ENCODE peak calls at places on chromosomes 1 and 21, in seven cellular contexts. One of them, this sample, is unnamed. For H3K4me1, the result is how much of the 10 kb centered on the place peaks cover.

GRCh38 chr1:202283379-202283844 is 58.3 kb downstream of the UBE2T start:
- DNase-seq in aorta: no peak
- DNase-seq in right lobe of liver: no peak
- DNase-seq in cardiac muscle cell: peak
- DNase-seq in CD8-positive, alpha-beta memory T cell: no peak
- DNase-seq in stomach: no peak
- DNase-seq in iPS DF 6.9: no peak
- DNase-seq in this sample: no peak

GRCh38 chr1:170131984-170132383 is 13.8 kb upstream of the NTMT2 start:
- DNase-seq in aorta: no peak
- DNase-seq in CD8-positive, alpha-beta memory T cell: no peak
- DNase-seq in right lobe of liver: no peak
- DNase-seq in cardiac muscle cell: no peak
- DNase-seq in stomach: no peak
- DNase-seq in iPS DF 6.9: no peak
- DNase-seq in this sample: no peak

GRCh38 chr1:28592314-28593071 is 428 bp downstream of the RAB42 start:
- DNase-seq in stomach: peak
- DNase-seq in iPS DF 6.9: no peak
- DNase-seq in right lobe of liver: no peak
- DNase-seq in aorta: peak
- DNase-seq in cardiac muscle cell: no peak
- DNase-seq in CD8-positive, alpha-beta memory T cell: no peak
- DNase-seq in this sample: no peak

GRCh38 chr1:26862781-26863676 is at the start of gene SFN:
- DNase-seq in CD8-positive, alpha-beta memory T cell: peak
- DNase-seq in aorta: no peak
- DNase-seq in right lobe of liver: no peak
- DNase-seq in cardiac muscle cell: no peak
- DNase-seq in stomach: peak
- DNase-seq in iPS DF 6.9: no peak
- DNase-seq in this sample: peak

GRCh38 chr1:236030572-236030971 is 34.3 kb downstream of the NID1 start:
- DNase-seq in aorta: no peak
- DNase-seq in stomach: no peak
- DNase-seq in cardiac muscle cell: no peak
- DNase-seq in CD8-positive, alpha-beta memory T cell: no peak
- DNase-seq in right lobe of liver: no peak
- DNase-seq in iPS DF 6.9: no peak
- DNase-seq in this sample: no peak

GRCh38 chr1:37811027-37811655 is 3.1 kb upstream of the YRDC start:
- DNase-seq in right lobe of liver: peak
- DNase-seq in iPS DF 6.9: peak
- DNase-seq in aorta: peak
- DNase-seq in CD8-positive, alpha-beta memory T cell: peak
- DNase-seq in cardiac muscle cell: peak
- DNase-seq in stomach: peak
- DNase-seq in this sample: peak

GRCh38 chr21:16678479-16678878 is 834.4 kb upstream of the CXADR start:
- DNase-seq in stomach: no peak
- DNase-seq in right lobe of liver: no peak
- DNase-seq in cardiac muscle cell: peak
- DNase-seq in aorta: no peak
- DNase-seq in CD8-positive, alpha-beta memory T cell: no peak
- DNase-seq in iPS DF 6.9: no peak
- DNase-seq in this sample: no peak

GRCh38 chr1:1318131-1318652 is 6.3 kb downstream of the INTS11 start:
- DNase-seq in aorta: peak
- DNase-seq in right lobe of liver: no peak
- DNase-seq in iPS DF 6.9: no peak
- DNase-seq in cardiac muscle cell: peak
- DNase-seq in stomach: peak
- DNase-seq in CD8-positive, alpha-beta memory T cell: no peak
- DNase-seq in this sample: no peak

GRCh38 chr1:94723899-94724298 is 96.3 kb upstream of the SLC44A3 start:
- DNase-seq in stomach: no peak
- DNase-seq in CD8-positive, alpha-beta memory T cell: no peak
- DNase-seq in right lobe of liver: no peak
- DNase-seq in cardiac muscle cell: peak
- DNase-seq in aorta: no peak
- DNase-seq in iPS DF 6.9: no peak
- DNase-seq in this sample: no peak

GRCh38 chr21:26684866-26685265 is 111.8 kb upstream of the CYYR1 start:
- DNase-seq in stomach: no peak
- DNase-seq in right lobe of liver: no peak
- DNase-seq in iPS DF 6.9: no peak
- DNase-seq in aorta: no peak
- DNase-seq in CD8-positive, alpha-beta memory T cell: no peak
- DNase-seq in cardiac muscle cell: no peak
- DNase-seq in this sample: no peak

GRCh38 chr21:16372546-16372945 is 642.8 kb downstream of the USP25 start:
- DNase-seq in cardiac muscle cell: no peak
- DNase-seq in stomach: no peak
- DNase-seq in CD8-positive, alpha-beta memory T cell: no peak
- DNase-seq in aorta: no peak
- DNase-seq in iPS DF 6.9: no peak
- DNase-seq in right lobe of liver: no peak
- DNase-seq in this sample: no peak

GRCh38 chr1:180065408-180065807 is 89.3 kb upstream of the QSOX1 start:
- DNase-seq in aorta: no peak
- DNase-seq in cardiac muscle cell: no peak
- DNase-seq in CD8-positive, alpha-beta memory T cell: no peak
- DNase-seq in right lobe of liver: no peak
- DNase-seq in stomach: no peak
- DNase-seq in iPS DF 6.9: no peak
- DNase-seq in this sample: no peak

GRCh38 chr1:93591291-93591832 is 90.3 kb downstream of the BCAR3 start:
- DNase-seq in aorta: no peak
- DNase-seq in right lobe of liver: no peak
- DNase-seq in cardiac muscle cell: no peak
- DNase-seq in iPS DF 6.9: no peak
- DNase-seq in CD8-positive, alpha-beta memory T cell: no peak
- DNase-seq in stomach: no peak
- DNase-seq in this sample: no peak

GRCh38 chr1:102852583-102852982 is 255.7 kb downstream of the COL11A1 start:
- DNase-seq in cardiac muscle cell: peak
- DNase-seq in stomach: no peak
- DNase-seq in aorta: no peak
- DNase-seq in right lobe of liver: no peak
- DNase-seq in CD8-positive, alpha-beta memory T cell: no peak
- DNase-seq in iPS DF 6.9: no peak
- DNase-seq in this sample: no peak

GRCh38 chr1:164443166-164443565 is 115.8 kb upstream of the PBX1 start:
- DNase-seq in CD8-positive, alpha-beta memory T cell: no peak
- DNase-seq in right lobe of liver: no peak
- DNase-seq in cardiac muscle cell: peak
- DNase-seq in aorta: no peak
- DNase-seq in iPS DF 6.9: no peak
- DNase-seq in stomach: no peak
- DNase-seq in this sample: no peak

GRCh38 chr1:21896652-21897532 is 40.2 kb downstream of the HSPG2 start:
- DNase-seq in stomach: peak
- DNase-seq in cardiac muscle cell: peak
- DNase-seq in right lobe of liver: peak
- DNase-seq in CD8-positive, alpha-beta memory T cell: no peak
- DNase-seq in iPS DF 6.9: no peak
- DNase-seq in aorta: peak
- DNase-seq in this sample: no peak

GRCh38 chr1:180365039-180365438 is 135.0 kb downstream of the LHX4 start:
- DNase-seq in stomach: no peak
- DNase-seq in aorta: no peak
- DNase-seq in right lobe of liver: no peak
- DNase-seq in iPS DF 6.9: no peak
- DNase-seq in CD8-positive, alpha-beta memory T cell: no peak
- DNase-seq in cardiac muscle cell: no peak
- DNase-seq in this sample: no peak

GRCh38 chr1:53541761-53542550 is 82.8 kb downstream of the DMRTB1 start:
- DNase-seq in right lobe of liver: peak
- DNase-seq in cardiac muscle cell: peak
- DNase-seq in aorta: peak
- DNase-seq in stomach: no peak
- DNase-seq in CD8-positive, alpha-beta memory T cell: peak
- DNase-seq in iPS DF 6.9: peak
- DNase-seq in this sample: peak

GRCh38 chr1:193320281-193320680 is 133.9 kb upstream of the B3GALT2 start:
- DNase-seq in CD8-positive, alpha-beta memory T cell: no peak
- DNase-seq in cardiac muscle cell: no peak
- DNase-seq in aorta: no peak
- DNase-seq in stomach: no peak
- DNase-seq in iPS DF 6.9: no peak
- DNase-seq in right lobe of liver: no peak
- DNase-seq in this sample: no peak

GRCh38 chr1:178310685-178311105 is 186.1 kb downstream of the CLEC20A start:
- DNase-seq in CD8-positive, alpha-beta memory T cell: no peak
- DNase-seq in cardiac muscle cell: peak
- DNase-seq in right lobe of liver: no peak
- DNase-seq in stomach: no peak
- DNase-seq in aorta: no peak
- DNase-seq in iPS DF 6.9: peak
- DNase-seq in this sample: no peak

GRCh38 chr1:67614511-67614934 is 70.5 kb upstream of the GADD45A start:
- DNase-seq in CD8-positive, alpha-beta memory T cell: no peak
- DNase-seq in iPS DF 6.9: no peak
- DNase-seq in stomach: no peak
- DNase-seq in cardiac muscle cell: peak
- DNase-seq in right lobe of liver: no peak
- DNase-seq in aorta: no peak
- DNase-seq in this sample: no peak

GRCh38 chr1:110148961-110149360 is 1.3 kb upstream of the SLC6A17 start:
- DNase-seq in aorta: no peak
- DNase-seq in right lobe of liver: no peak
- DNase-seq in CD8-positive, alpha-beta memory T cell: no peak
- DNase-seq in stomach: no peak
- DNase-seq in cardiac muscle cell: no peak
- DNase-seq in iPS DF 6.9: no peak
- DNase-seq in this sample: no peak

GRCh38 chr1:207815466-207815865 is 63.6 kb downstream of the CD46 start:
- DNase-seq in right lobe of liver: no peak
- DNase-seq in CD8-positive, alpha-beta memory T cell: no peak
- DNase-seq in aorta: no peak
- DNase-seq in iPS DF 6.9: no peak
- DNase-seq in stomach: no peak
- DNase-seq in cardiac muscle cell: no peak
- DNase-seq in this sample: peak
- H3K4me1 ChIP-seq in right lobe of liver: under half
- H3K4me1 ChIP-seq in CD8-positive, alpha-beta memory T cell: under half
- H3K4me1 ChIP-seq in aorta: under half
- H3K4me1 ChIP-seq in iPS DF 6.9: under half
- H3K4me1 ChIP-seq in stomach: half or more
- H3K4me1 ChIP-seq in cardiac muscle cell: under half
- H3K4me1 ChIP-seq in this sample: under half

GRCh38 chr1:9233942-9234222 is 692 bp upstream of the H6PD start:
- DNase-seq in aorta: no peak
- DNase-seq in cardiac muscle cell: no peak
- DNase-seq in right lobe of liver: no peak
- DNase-seq in stomach: no peak
- DNase-seq in iPS DF 6.9: no peak
- DNase-seq in CD8-positive, alpha-beta memory T cell: no peak
- DNase-seq in this sample: no peak
- H3K4me1 ChIP-seq in aorta: under half
- H3K4me1 ChIP-seq in cardiac muscle cell: under half
- H3K4me1 ChIP-seq in right lobe of liver: under half
- H3K4me1 ChIP-seq in stomach: half or more
- H3K4me1 ChIP-seq in iPS DF 6.9: under half
- H3K4me1 ChIP-seq in CD8-positive, alpha-beta memory T cell: under half
- H3K4me1 ChIP-seq in this sample: under half

DNA sequence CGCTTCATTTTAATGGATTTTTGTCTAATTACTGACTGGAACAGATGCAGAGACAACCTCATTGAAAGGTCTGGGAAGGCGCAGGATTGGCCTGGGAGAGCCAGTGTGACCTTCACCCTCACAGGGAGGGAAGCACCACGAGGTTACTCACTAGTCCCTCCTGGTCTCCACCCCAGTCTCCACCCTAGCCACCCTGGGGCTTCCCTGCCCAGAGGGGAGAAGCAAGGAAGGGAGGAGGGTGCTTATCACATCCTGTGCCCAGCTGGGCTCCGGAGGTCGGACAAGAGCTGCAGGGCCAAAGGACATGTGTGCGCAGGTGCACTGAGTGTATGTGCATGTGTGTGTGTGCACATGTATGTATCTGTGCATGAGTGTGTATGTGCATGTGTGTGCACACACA is 220.1 kb upstream of the VAMP3 start:
- DNase-seq in CD8-positive, alpha-beta memory T cell: no peak
- DNase-seq in stomach: no peak
- DNase-seq in aorta: peak
- DNase-seq in right lobe of liver: peak
- DNase-seq in iPS DF 6.9: no peak
- DNase-seq in cardiac muscle cell: no peak
- DNase-seq in this sample: no peak
- H3K4me1 ChIP-seq in CD8-positive, alpha-beta memory T cell: under half
- H3K4me1 ChIP-seq in stomach: under half
- H3K4me1 ChIP-seq in aorta: under half
- H3K4me1 ChIP-seq in right lobe of liver: under half
- H3K4me1 ChIP-seq in iPS DF 6.9: under half
- H3K4me1 ChIP-seq in cardiac muscle cell: under half
- H3K4me1 ChIP-seq in this sample: under half

DNA sequence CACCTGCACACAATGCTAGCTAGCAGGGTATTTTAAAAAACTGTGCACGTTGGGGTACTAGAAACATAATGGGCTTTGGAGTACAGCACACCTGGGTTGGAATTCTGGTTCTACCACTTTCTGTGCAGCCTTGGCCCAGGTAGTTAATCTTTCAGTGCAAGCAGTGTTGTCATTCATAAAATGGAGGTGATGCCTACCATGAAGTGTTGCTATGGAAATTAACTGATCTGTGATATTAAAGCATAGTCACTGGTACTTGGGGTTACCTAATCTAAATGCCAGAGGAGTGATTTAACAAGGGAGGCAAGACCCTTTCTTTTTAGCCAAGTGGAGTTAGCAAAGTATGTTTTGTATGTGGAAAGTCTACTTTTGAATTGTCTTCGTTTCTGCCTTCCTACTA is 18.0 kb downstream of the ATP1B1 start:
- DNase-seq in iPS DF 6.9: no peak
- DNase-seq in aorta: no peak
- DNase-seq in stomach: no peak
- DNase-seq in right lobe of liver: no peak
- DNase-seq in cardiac muscle cell: no peak
- DNase-seq in CD8-positive, alpha-beta memory T cell: no peak
- DNase-seq in this sample: no peak
- H3K4me1 ChIP-seq in iPS DF 6.9: under half
- H3K4me1 ChIP-seq in aorta: under half
- H3K4me1 ChIP-seq in stomach: half or more
- H3K4me1 ChIP-seq in right lobe of liver: under half
- H3K4me1 ChIP-seq in cardiac muscle cell: under half
- H3K4me1 ChIP-seq in CD8-positive, alpha-beta memory T cell: under half
- H3K4me1 ChIP-seq in this sample: under half

GRCh38 chr21:46058339-46059145 is 39.4 kb upstream of the COL6A2 start:
- DNase-seq in stomach: peak
- DNase-seq in aorta: peak
- DNase-seq in cardiac muscle cell: no peak
- DNase-seq in CD8-positive, alpha-beta memory T cell: no peak
- DNase-seq in iPS DF 6.9: no peak
- DNase-seq in right lobe of liver: peak
- DNase-seq in this sample: no peak
- H3K4me1 ChIP-seq in stomach: under half
- H3K4me1 ChIP-seq in aorta: under half
- H3K4me1 ChIP-seq in cardiac muscle cell: under half
- H3K4me1 ChIP-seq in CD8-positive, alpha-beta memory T cell: under half
- H3K4me1 ChIP-seq in iPS DF 6.9: under half
- H3K4me1 ChIP-seq in right lobe of liver: under half
- H3K4me1 ChIP-seq in this sample: under half